ENCODE peak calls at places on chromosome 18, in eight cellular contexts. One of them, this sample, is unnamed. For H3K36me3, the result is how much of the 10 kb centered on the place peaks cover.

GRCh38 chr18:48230459-48231113 is 178.6 kb downstream of the ZBTB7C start:
- DNase-seq in uterus: no peak
- DNase-seq in upper lobe of left lung: peak
- DNase-seq in breast epithelium: peak
- DNase-seq in spleen: peak
- DNase-seq in transverse colon: peak
- DNase-seq in Peyer's patch: no peak
- DNase-seq in esophagus squamous epithelium: no peak
- DNase-seq in this sample: peak

GRCh38 chr18:36692331-36692730 is 136.5 kb downstream of the TPGS2 start:
- DNase-seq in transverse colon: no peak
- DNase-seq in Peyer's patch: no peak
- DNase-seq in esophagus squamous epithelium: no peak
- DNase-seq in breast epithelium: no peak
- DNase-seq in spleen: no peak
- DNase-seq in upper lobe of left lung: no peak
- DNase-seq in uterus: no peak
- DNase-seq in this sample: no peak

GRCh38 chr18:73509460-73509859 is 638.2 kb downstream of the FBXO15 start:
- DNase-seq in upper lobe of left lung: no peak
- DNase-seq in Peyer's patch: no peak
- DNase-seq in spleen: no peak
- DNase-seq in esophagus squamous epithelium: no peak
- DNase-seq in breast epithelium: no peak
- DNase-seq in uterus: no peak
- DNase-seq in transverse colon: no peak
- DNase-seq in this sample: no peak

GRCh38 chr18:12657849-12658829 is at the start of gene SPIRE1:
- DNase-seq in upper lobe of left lung: peak
- DNase-seq in esophagus squamous epithelium: no peak
- DNase-seq in transverse colon: peak
- DNase-seq in Peyer's patch: no peak
- DNase-seq in spleen: peak
- DNase-seq in breast epithelium: peak
- DNase-seq in uterus: peak
- DNase-seq in this sample: peak

GRCh38 chr18:74745658-74746403 is 148.2 kb downstream of the ZNF407 start:
- DNase-seq in spleen: no peak
- DNase-seq in Peyer's patch: no peak
- DNase-seq in uterus: no peak
- DNase-seq in breast epithelium: no peak
- DNase-seq in esophagus squamous epithelium: no peak
- DNase-seq in upper lobe of left lung: no peak
- DNase-seq in transverse colon: no peak
- DNase-seq in this sample: no peak

GRCh38 chr18:48080546-48080945 is 150.1 kb upstream of the SMAD2 start:
- DNase-seq in Peyer's patch: no peak
- DNase-seq in spleen: peak
- DNase-seq in esophagus squamous epithelium: no peak
- DNase-seq in transverse colon: no peak
- DNase-seq in breast epithelium: no peak
- DNase-seq in upper lobe of left lung: no peak
- DNase-seq in uterus: no peak
- DNase-seq in this sample: no peak

GRCh38 chr18:54223568-54224241 is 764 bp downstream of the MBD2 start:
- DNase-seq in breast epithelium: peak
- DNase-seq in uterus: peak
- DNase-seq in transverse colon: peak
- DNase-seq in Peyer's patch: peak
- DNase-seq in upper lobe of left lung: no peak
- DNase-seq in spleen: peak
- DNase-seq in esophagus squamous epithelium: no peak
- DNase-seq in this sample: peak

GRCh38 chr18:12599543-12599942 is 58.4 kb downstream of the SPIRE1 start:
- DNase-seq in Peyer's patch: no peak
- DNase-seq in uterus: no peak
- DNase-seq in upper lobe of left lung: no peak
- DNase-seq in transverse colon: no peak
- DNase-seq in esophagus squamous epithelium: no peak
- DNase-seq in spleen: no peak
- DNase-seq in breast epithelium: no peak
- DNase-seq in this sample: no peak

GRCh38 chr18:57542801-57543427 is 43.6 kb downstream of the FECH start:
- DNase-seq in breast epithelium: no peak
- DNase-seq in spleen: no peak
- DNase-seq in esophagus squamous epithelium: no peak
- DNase-seq in transverse colon: no peak
- DNase-seq in upper lobe of left lung: no peak
- DNase-seq in Peyer's patch: no peak
- DNase-seq in uterus: no peak
- DNase-seq in this sample: no peak

GRCh38 chr18:69752737-69753380 is 194.8 kb downstream of the CD226 start:
- DNase-seq in spleen: no peak
- DNase-seq in breast epithelium: no peak
- DNase-seq in uterus: no peak
- DNase-seq in upper lobe of left lung: no peak
- DNase-seq in esophagus squamous epithelium: no peak
- DNase-seq in Peyer's patch: no peak
- DNase-seq in transverse colon: no peak
- DNase-seq in this sample: no peak

GRCh38 chr18:57984490-57985109 is 59.4 kb upstream of the NEDD4L start:
- DNase-seq in upper lobe of left lung: no peak
- DNase-seq in esophagus squamous epithelium: no peak
- DNase-seq in transverse colon: no peak
- DNase-seq in breast epithelium: no peak
- DNase-seq in spleen: no peak
- DNase-seq in Peyer's patch: no peak
- DNase-seq in uterus: no peak
- DNase-seq in this sample: no peak

GRCh38 chr18:33495278-33495677 is 54.8 kb upstream of the CCDC178 start:
- DNase-seq in transverse colon: no peak
- DNase-seq in breast epithelium: no peak
- DNase-seq in Peyer's patch: no peak
- DNase-seq in uterus: no peak
- DNase-seq in upper lobe of left lung: no peak
- DNase-seq in spleen: no peak
- DNase-seq in esophagus squamous epithelium: no peak
- DNase-seq in this sample: no peak

GRCh38 chr18:12318334-12318697 is 10.3 kb downstream of the TUBB6 start:
- DNase-seq in spleen: peak
- DNase-seq in breast epithelium: no peak
- DNase-seq in uterus: no peak
- DNase-seq in Peyer's patch: no peak
- DNase-seq in upper lobe of left lung: no peak
- DNase-seq in esophagus squamous epithelium: no peak
- DNase-seq in transverse colon: no peak
- DNase-seq in this sample: no peak

GRCh38 chr18:69326094-69326493 is 74.6 kb upstream of the DOK6 start:
- DNase-seq in Peyer's patch: no peak
- DNase-seq in uterus: no peak
- DNase-seq in breast epithelium: no peak
- DNase-seq in upper lobe of left lung: no peak
- DNase-seq in esophagus squamous epithelium: no peak
- DNase-seq in spleen: no peak
- DNase-seq in transverse colon: no peak
- DNase-seq in this sample: no peak

GRCh38 chr18:70335892-70336726 is 47.3 kb downstream of the SOCS6 start:
- DNase-seq in upper lobe of left lung: no peak
- DNase-seq in uterus: no peak
- DNase-seq in spleen: no peak
- DNase-seq in Peyer's patch: no peak
- DNase-seq in breast epithelium: no peak
- DNase-seq in transverse colon: no peak
- DNase-seq in esophagus squamous epithelium: no peak
- DNase-seq in this sample: no peak

GRCh38 chr18:79724299-79725080 is 44.9 kb downstream of the CTDP1 start:
- DNase-seq in breast epithelium: no peak
- DNase-seq in upper lobe of left lung: peak
- DNase-seq in transverse colon: peak
- DNase-seq in esophagus squamous epithelium: no peak
- DNase-seq in Peyer's patch: no peak
- DNase-seq in spleen: no peak
- DNase-seq in uterus: no peak
- DNase-seq in this sample: no peak

GRCh38 chr18:79723036-79723435 is 43.4 kb downstream of the CTDP1 start:
- DNase-seq in esophagus squamous epithelium: no peak
- DNase-seq in breast epithelium: no peak
- DNase-seq in uterus: no peak
- DNase-seq in upper lobe of left lung: no peak
- DNase-seq in Peyer's patch: no peak
- DNase-seq in transverse colon: no peak
- DNase-seq in spleen: no peak
- DNase-seq in this sample: no peak

GRCh38 chr18:79726721-79727120 is 47.1 kb downstream of the CTDP1 start:
- DNase-seq in uterus: no peak
- DNase-seq in esophagus squamous epithelium: no peak
- DNase-seq in Peyer's patch: no peak
- DNase-seq in upper lobe of left lung: no peak
- DNase-seq in transverse colon: no peak
- DNase-seq in spleen: no peak
- DNase-seq in breast epithelium: no peak
- DNase-seq in this sample: no peak

GRCh38 chr18:79725486-79725885 is 45.9 kb downstream of the CTDP1 start:
- DNase-seq in spleen: no peak
- DNase-seq in Peyer's patch: no peak
- DNase-seq in breast epithelium: no peak
- DNase-seq in upper lobe of left lung: no peak
- DNase-seq in uterus: no peak
- DNase-seq in esophagus squamous epithelium: no peak
- DNase-seq in transverse colon: no peak
- DNase-seq in this sample: no peak

GRCh38 chr18:79723628-79724027 is 44.0 kb downstream of the CTDP1 start:
- DNase-seq in breast epithelium: no peak
- DNase-seq in transverse colon: peak
- DNase-seq in upper lobe of left lung: no peak
- DNase-seq in esophagus squamous epithelium: no peak
- DNase-seq in spleen: no peak
- DNase-seq in uterus: no peak
- DNase-seq in Peyer's patch: no peak
- DNase-seq in this sample: no peak
- H3K36me3 ChIP-seq in breast epithelium: under half
- H3K36me3 ChIP-seq in transverse colon: under half
- H3K36me3 ChIP-seq in upper lobe of left lung: half or more
- H3K36me3 ChIP-seq in esophagus squamous epithelium: under half
- H3K36me3 ChIP-seq in spleen: half or more
- H3K36me3 ChIP-seq in uterus: under half
- H3K36me3 ChIP-seq in Peyer's patch: half or more
- H3K36me3 ChIP-seq in this sample: under half

GRCh38 chr18:25349926-25350560 is 1.9 kb downstream of the ZNF521 start:
- DNase-seq in Peyer's patch: no peak
- DNase-seq in esophagus squamous epithelium: no peak
- DNase-seq in transverse colon: no peak
- DNase-seq in spleen: peak
- DNase-seq in uterus: peak
- DNase-seq in breast epithelium: no peak
- DNase-seq in upper lobe of left lung: peak
- DNase-seq in this sample: peak

GRCh38 chr18:25349131-25349925 is 2.6 kb downstream of the ZNF521 start:
- DNase-seq in breast epithelium: no peak
- DNase-seq in uterus: peak
- DNase-seq in transverse colon: peak
- DNase-seq in spleen: peak
- DNase-seq in upper lobe of left lung: peak
- DNase-seq in esophagus squamous epithelium: no peak
- DNase-seq in Peyer's patch: no peak
- DNase-seq in this sample: no peak

GRCh38 chr18:25351773-25352628 is at the start of gene ZNF521:
- DNase-seq in Peyer's patch: peak
- DNase-seq in spleen: peak
- DNase-seq in uterus: peak
- DNase-seq in breast epithelium: peak
- DNase-seq in esophagus squamous epithelium: peak
- DNase-seq in upper lobe of left lung: peak
- DNase-seq in transverse colon: peak
- DNase-seq in this sample: peak

GRCh38 chr18:25351280-25351772 is 640 bp downstream of the ZNF521 start:
- DNase-seq in Peyer's patch: peak
- DNase-seq in esophagus squamous epithelium: no peak
- DNase-seq in transverse colon: no peak
- DNase-seq in breast epithelium: no peak
- DNase-seq in upper lobe of left lung: no peak
- DNase-seq in uterus: peak
- DNase-seq in spleen: no peak
- DNase-seq in this sample: no peak

GRCh38 chr18:25350561-25351201 is 1.3 kb downstream of the ZNF521 start:
- DNase-seq in transverse colon: peak
- DNase-seq in Peyer's patch: peak
- DNase-seq in breast epithelium: no peak
- DNase-seq in esophagus squamous epithelium: no peak
- DNase-seq in uterus: peak
- DNase-seq in spleen: peak
- DNase-seq in upper lobe of left lung: peak
- DNase-seq in this sample: no peak
- TF ChIP-seq POLR2A in transverse colon: no peak
- TF ChIP-seq POLR2A in Peyer's patch: no peak
- TF ChIP-seq POLR2A in breast epithelium: no peak
- TF ChIP-seq POLR2A in esophagus squamous epithelium: no peak
- TF ChIP-seq POLR2A in uterus: peak
- TF ChIP-seq POLR2A in spleen: no peak
- TF ChIP-seq POLR2A in upper lobe of left lung: no peak
- TF ChIP-seq POLR2A in this sample: no peak

GRCh38 chr18:42078711-42079110 is 123.7 kb downstream of the PIK3C3 start:
- DNase-seq in upper lobe of left lung: no peak
- DNase-seq in Peyer's patch: no peak
- DNase-seq in breast epithelium: no peak
- DNase-seq in uterus: no peak
- DNase-seq in transverse colon: no peak
- DNase-seq in esophagus squamous epithelium: no peak
- DNase-seq in spleen: no peak
- DNase-seq in this sample: no peak
- H3K36me3 ChIP-seq in upper lobe of left lung: under half
- H3K36me3 ChIP-seq in Peyer's patch: under half
- H3K36me3 ChIP-seq in breast epithelium: under half
- H3K36me3 ChIP-seq in uterus: under half
- H3K36me3 ChIP-seq in transverse colon: under half
- H3K36me3 ChIP-seq in esophagus squamous epithelium: under half
- H3K36me3 ChIP-seq in spleen: half or more
- H3K36me3 ChIP-seq in this sample: under half

DNA sequence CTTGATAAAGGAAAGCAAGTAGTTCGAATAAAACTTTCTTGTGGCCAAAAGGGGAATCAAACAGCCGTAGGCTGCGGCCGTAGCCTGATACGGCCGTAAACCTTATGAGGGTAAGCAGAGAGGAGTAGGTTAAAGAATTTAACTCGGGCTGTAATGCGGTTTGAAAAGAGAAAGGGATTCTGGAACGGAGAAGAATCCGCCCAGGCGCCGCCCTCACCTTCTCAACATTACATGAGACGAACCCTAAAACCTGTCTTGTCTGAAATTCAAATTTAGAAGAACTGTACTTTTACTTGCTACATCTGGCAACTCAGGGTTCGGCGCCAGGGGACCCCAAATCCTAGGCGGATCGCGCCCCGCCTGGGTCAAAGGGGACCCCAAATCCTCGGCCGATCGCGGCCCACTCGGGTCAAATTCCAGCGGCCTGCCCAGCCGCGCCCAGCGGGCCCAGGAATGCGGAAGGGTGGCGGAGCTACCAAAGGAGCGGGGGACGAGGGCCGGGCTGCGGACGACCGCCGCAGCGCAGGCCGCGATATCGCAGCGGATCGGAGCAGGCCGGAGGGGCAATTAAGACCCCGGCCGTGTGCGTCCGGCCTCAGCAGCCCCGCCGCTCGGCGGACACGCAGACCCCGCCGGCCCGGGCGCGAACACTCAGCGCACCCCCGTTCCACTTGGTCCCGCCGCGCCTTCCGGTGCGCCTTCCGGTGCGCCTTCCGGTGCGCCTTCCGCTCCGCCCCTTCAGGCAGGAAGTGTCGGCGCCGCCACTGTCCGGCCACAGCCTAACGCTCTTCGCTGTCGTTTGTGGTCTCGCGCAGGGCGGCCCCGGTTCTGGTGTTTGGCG is at the start of gene MYL12B:
- DNase-seq in breast epithelium: peak
- DNase-seq in transverse colon: peak
- DNase-seq in uterus: peak
- DNase-seq in spleen: peak
- DNase-seq in esophagus squamous epithelium: peak
- DNase-seq in Peyer's patch: peak
- DNase-seq in upper lobe of left lung: peak
- DNase-seq in this sample: peak
- TF ChIP-seq POLR2A in breast epithelium: peak
- TF ChIP-seq POLR2A in transverse colon: peak
- TF ChIP-seq POLR2A in uterus: peak
- TF ChIP-seq POLR2A in spleen: peak
- TF ChIP-seq POLR2A in esophagus squamous epithelium: peak
- TF ChIP-seq POLR2A in Peyer's patch: peak
- TF ChIP-seq POLR2A in upper lobe of left lung: peak
- TF ChIP-seq POLR2A in this sample: peak

This sample was measured in right lobe of liver.